ENCODE peak calls at places on chromosomes 1 and 21, in seven cellular contexts. One of them, this sample, is unnamed.

GRCh38 chr1:212791261-212791675 is 309 bp downstream of the NSL1 start:
- DNase-seq in cortex of kidney: no peak
- DNase-seq in nephron progenitor cell: no peak
- DNase-seq in iris pigment epithelial cell: peak; percentile 79
- DNase-seq in CD8-positive, alpha-beta T cell: no peak
- DNase-seq in EL: peak; percentile 84
- DNase-seq in sigmoid colon: no peak
- DNase-seq in this sample: peak; percentile 78

GRCh38 chr1:152543808-152544207 is 22.8 kb downstream of the LCE3E start:
- DNase-seq in cortex of kidney: no peak
- DNase-seq in nephron progenitor cell: no peak
- DNase-seq in iris pigment epithelial cell: no peak
- DNase-seq in CD8-positive, alpha-beta T cell: no peak
- DNase-seq in EL: peak; percentile 21
- DNase-seq in sigmoid colon: no peak
- DNase-seq in this sample: peak; percentile 3

GRCh38 chr1:19814681-19815503 is at the start of gene RNF186:
- DNase-seq in cortex of kidney: no peak
- DNase-seq in nephron progenitor cell: no peak
- DNase-seq in iris pigment epithelial cell: no peak
- DNase-seq in CD8-positive, alpha-beta T cell: no peak
- DNase-seq in EL: no peak
- DNase-seq in sigmoid colon: no peak
- DNase-seq in this sample: no peak

GRCh38 chr1:216807696-216808095 is 84.5 kb upstream of the ESRRG start:
- DNase-seq in cortex of kidney: no peak
- DNase-seq in nephron progenitor cell: no peak
- DNase-seq in iris pigment epithelial cell: peak; percentile 15
- DNase-seq in CD8-positive, alpha-beta T cell: no peak
- DNase-seq in EL: peak; percentile 7
- DNase-seq in sigmoid colon: no peak
- DNase-seq in this sample: no peak

GRCh38 chr1:25543425-25544242 is at the start of gene LDLRAP1:
- DNase-seq in cortex of kidney: no peak
- DNase-seq in nephron progenitor cell: peak; percentile 80
- DNase-seq in iris pigment epithelial cell: peak; percentile 69
- DNase-seq in CD8-positive, alpha-beta T cell: peak; percentile 43
- DNase-seq in EL: peak; percentile 78
- DNase-seq in sigmoid colon: peak; percentile 88
- DNase-seq in this sample: peak; percentile 70

GRCh38 chr1:87410771-87411170 is 82.1 kb downstream of the LMO4 start:
- DNase-seq in cortex of kidney: no peak
- DNase-seq in nephron progenitor cell: no peak
- DNase-seq in iris pigment epithelial cell: no peak
- DNase-seq in CD8-positive, alpha-beta T cell: no peak
- DNase-seq in EL: peak; percentile 10
- DNase-seq in sigmoid colon: peak; percentile 70
- DNase-seq in this sample: peak; percentile 42

GRCh38 chr21:36849461-36849860 is 117.0 kb downstream of the HLCS start:
- DNase-seq in cortex of kidney: no peak
- DNase-seq in nephron progenitor cell: no peak
- DNase-seq in iris pigment epithelial cell: no peak
- DNase-seq in CD8-positive, alpha-beta T cell: no peak
- DNase-seq in EL: no peak
- DNase-seq in sigmoid colon: no peak
- DNase-seq in this sample: no peak

GRCh38 chr1:199150764-199151163 is 511.9 kb downstream of the PTPRC start:
- DNase-seq in cortex of kidney: no peak
- DNase-seq in nephron progenitor cell: no peak
- DNase-seq in iris pigment epithelial cell: no peak
- DNase-seq in CD8-positive, alpha-beta T cell: no peak
- DNase-seq in EL: no peak
- DNase-seq in sigmoid colon: no peak
- DNase-seq in this sample: no peak

GRCh38 chr1:67897270-67897949 is 64.1 kb upstream of the GNG12 start:
- DNase-seq in cortex of kidney: no peak
- DNase-seq in nephron progenitor cell: no peak
- DNase-seq in iris pigment epithelial cell: peak; percentile 77
- DNase-seq in CD8-positive, alpha-beta T cell: no peak
- DNase-seq in EL: no peak
- DNase-seq in sigmoid colon: no peak
- DNase-seq in this sample: no peak

This sample was measured in M059J.